ENCODE peak calls at places on chromosome 15, in eight cellular contexts. Y is AG04450; B is retinal pigment epithelial cell; K is lung; X is epithelial cell of esophagus; V is BJ; M is CD8-positive, alpha-beta T cell; E is A549. J is an unnamed sample.
A peak's percentile ranks its signal among the peaks of the same experiment; 100 is the strongest.

GRCh38 chr15:88274534-88275460 is 18.3 kb upstream of the NTRK3 start:
- DNase-seq in Y (peak; percentile 21), B (no peak), K (peak; percentile 40), X (peak; percentile 41), V (no peak), M (peak; percentile 29), E (peak; percentile 91), J (peak; percentile 32)

GRCh38 chr15:40309344-40309862 is 1.7 kb upstream of the PLCB2 start:
- DNase-seq in Y (no peak), B (no peak), K (no peak), X (no peak), V (no peak), M (no peak), E (no peak), J (no peak)

GRCh38 chr15:65981837-65982696 is 112.8 kb downstream of the RAB11A start:
- DNase-seq in Y (no peak), B (no peak), K (peak; percentile 59), X (peak; percentile 59), V (no peak), M (peak; percentile 70), E (peak; percentile 70), J (peak; percentile 81)

GRCh38 chr15:65869954-65870871 is 922 bp downstream of the RAB11A start:
- DNase-seq in Y (no peak), B (no peak), K (peak; percentile 52), X (peak; percentile 83), V (no peak), M (peak; percentile 6), E (no peak), J (peak; percentile 91)

GRCh38 chr15:45434168-45434567 is 55.8 kb upstream of the GATM start:
- DNase-seq in Y (no peak), B (no peak), K (no peak), X (no peak), V (no peak), M (no peak), E (no peak), J (no peak)

GRCh38 chr15:91336691-91337090 is 236.6 kb downstream of the SV2B start:
- DNase-seq in Y (no peak), B (no peak), K (no peak), X (no peak), V (no peak), M (no peak), E (no peak), J (no peak)

GRCh38 chr15:29686079-29686425 is 136.2 kb downstream of the TJP1 start:
- DNase-seq in Y (no peak), B (no peak), K (no peak), X (no peak), V (no peak), M (no peak), E (no peak), J (no peak)

GRCh38 chr15:101145362-101145761 is 106.5 kb downstream of the CHSY1 start:
- DNase-seq in Y (no peak), B (no peak), K (no peak), X (no peak), V (no peak), M (no peak), E (no peak), J (no peak)

GRCh38 chr15:99507732-99508571 is 57.8 kb upstream of the MEF2A start:
- DNase-seq in Y (no peak), B (no peak), K (no peak), X (no peak), V (no peak), M (no peak), E (no peak), J (no peak)

GRCh38 chr15:35519536-35520149 is 26.3 kb downstream of the DPH6 start:
- DNase-seq in Y (peak; percentile 18), B (no peak), K (no peak), X (peak; percentile 55), V (no peak), M (no peak), E (no peak), J (no peak)

GRCh38 chr15:88331291-88331690 is 74.8 kb upstream of the NTRK3 start:
- DNase-seq in Y (no peak), B (no peak), K (no peak), X (peak; percentile 5), V (no peak), M (no peak), E (peak; percentile 72), J (no peak)

GRCh38 chr15:30896211-30896606 is 7.5 kb upstream of the FAN1 start:
- DNase-seq in Y (no peak), B (no peak), K (no peak), X (no peak), V (no peak), M (no peak), E (no peak), J (no peak)

GRCh38 chr15:44537728-44538240 is 837 bp downstream of the EIF3J start:
- DNase-seq in Y (no peak), B (no peak), K (no peak), X (peak; percentile 56), V (no peak), M (no peak), E (peak; percentile 25), J (no peak)

GRCh38 chr15:68425428-68426060 is 6.4 kb downstream of the ITGA11 start:
- DNase-seq in Y (no peak), B (no peak), K (no peak), X (no peak), V (no peak), M (no peak), E (no peak), J (no peak)
- H3K4me3 ChIP-seq in Y (no peak overlapping the region), B (no peak overlapping the region), K (no peak overlapping the region), X (no peak overlapping the region), V (no peak overlapping the region), M (no peak overlapping the region), E (no peak overlapping the region), J (no peak overlapping the region)

GRCh38 chr15:79953951-79954444 is 17.0 kb downstream of the BCL2A1 start:
- DNase-seq in Y (peak; percentile 63), B (no peak), K (no peak), X (no peak), V (no peak), M (no peak), E (no peak), J (no peak)
- H3K4me3 ChIP-seq in Y (no peak overlapping the region), B (no peak overlapping the region), K (no peak overlapping the region), X (no peak overlapping the region), V (no peak overlapping the region), M (no peak overlapping the region), E (no peak overlapping the region), J (no peak overlapping the region)

DNA sequence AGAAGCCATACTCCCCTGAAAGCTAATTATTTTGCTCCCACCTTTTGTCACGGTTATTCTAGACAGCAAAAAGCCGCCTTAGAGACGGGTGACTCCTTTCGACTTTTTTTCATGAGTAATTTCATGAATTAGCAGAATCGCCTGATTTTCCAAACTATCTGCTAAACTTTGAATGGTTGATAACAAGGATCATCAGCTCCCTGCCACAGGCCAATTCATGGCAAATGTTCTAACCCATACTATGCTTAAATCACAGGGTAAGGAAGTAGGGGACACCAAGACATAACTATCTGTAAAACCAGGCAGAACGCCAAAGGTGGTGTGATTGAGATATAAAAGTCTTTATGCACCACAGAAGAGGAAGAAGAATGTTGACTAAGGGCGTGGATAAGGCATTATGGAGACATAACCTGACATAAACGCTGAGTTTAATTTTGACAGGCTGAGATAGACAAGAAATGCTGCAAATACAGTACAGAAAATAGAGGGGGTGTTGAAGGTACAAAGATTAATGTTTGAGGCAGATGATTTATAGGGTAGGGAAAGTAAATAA is 891 bp upstream of the DMXL2 start:
- DNase-seq in Y (no peak), B (no peak), K (no peak), X (peak; percentile 30), V (no peak), M (no peak), E (no peak), J (no peak)
- H3K4me3 ChIP-seq in Y (peak overlapping the region; percentile 79), B (peak overlapping the region; percentile 80), K (peak overlapping the region; percentile 84), X (peak overlapping the region; percentile 70), V (peak overlapping the region; percentile 77), M (peak overlapping the region; percentile 75), E (peak overlapping the region; percentile 91), J (peak overlapping the region; percentile 73)

GRCh38 chr15:26870346-26870745 is 3.5 kb downstream of the GABRA5 start:
- DNase-seq in Y (no peak), B (no peak), K (no peak), X (no peak), V (no peak), M (no peak), E (no peak), J (no peak)

GRCh38 chr15:26867199-26868007 is 541 bp downstream of the GABRA5 start:
- DNase-seq in Y (no peak), B (no peak), K (no peak), X (no peak), V (no peak), M (no peak), E (peak; percentile 24), J (no peak)

GRCh38 chr15:26866298-26867198 is at the start of gene GABRA5:
- DNase-seq in Y (no peak), B (peak; percentile 25), K (no peak), X (peak; percentile 24), V (no peak), M (no peak), E (peak; percentile 67), J (no peak)

GRCh38 chr15:26869628-26870027 is 2.8 kb downstream of the GABRA5 start:
- DNase-seq in Y (no peak), B (no peak), K (no peak), X (no peak), V (no peak), M (no peak), E (no peak), J (peak; percentile 28)

GRCh38 chr15:26868029-26868685 is 1.3 kb downstream of the GABRA5 start:
- DNase-seq in Y (no peak), B (no peak), K (no peak), X (no peak), V (no peak), M (no peak), E (no peak), J (no peak)
- H3K4me3 ChIP-seq in Y (peak overlapping the region; percentile 48), B (peak overlapping the region; percentile 23), K (no peak overlapping the region), X (no peak overlapping the region), V (no peak overlapping the region), M (no peak overlapping the region), E (peak overlapping the region; percentile 71), J (no peak overlapping the region)

GRCh38 chr15:84599906-84600305 is 903 bp upstream of the ZSCAN2 start:
- DNase-seq in Y (no peak), B (no peak), K (no peak), X (no peak), V (no peak), M (no peak), E (no peak), J (no peak)
- H3K4me3 ChIP-seq in Y (peak overlapping the region; percentile 39), B (no peak overlapping the region), K (no peak overlapping the region), X (no peak overlapping the region), V (peak overlapping the region; percentile 97), M (no peak overlapping the region), E (peak overlapping the region; percentile 72), J (no peak overlapping the region)

DNA sequence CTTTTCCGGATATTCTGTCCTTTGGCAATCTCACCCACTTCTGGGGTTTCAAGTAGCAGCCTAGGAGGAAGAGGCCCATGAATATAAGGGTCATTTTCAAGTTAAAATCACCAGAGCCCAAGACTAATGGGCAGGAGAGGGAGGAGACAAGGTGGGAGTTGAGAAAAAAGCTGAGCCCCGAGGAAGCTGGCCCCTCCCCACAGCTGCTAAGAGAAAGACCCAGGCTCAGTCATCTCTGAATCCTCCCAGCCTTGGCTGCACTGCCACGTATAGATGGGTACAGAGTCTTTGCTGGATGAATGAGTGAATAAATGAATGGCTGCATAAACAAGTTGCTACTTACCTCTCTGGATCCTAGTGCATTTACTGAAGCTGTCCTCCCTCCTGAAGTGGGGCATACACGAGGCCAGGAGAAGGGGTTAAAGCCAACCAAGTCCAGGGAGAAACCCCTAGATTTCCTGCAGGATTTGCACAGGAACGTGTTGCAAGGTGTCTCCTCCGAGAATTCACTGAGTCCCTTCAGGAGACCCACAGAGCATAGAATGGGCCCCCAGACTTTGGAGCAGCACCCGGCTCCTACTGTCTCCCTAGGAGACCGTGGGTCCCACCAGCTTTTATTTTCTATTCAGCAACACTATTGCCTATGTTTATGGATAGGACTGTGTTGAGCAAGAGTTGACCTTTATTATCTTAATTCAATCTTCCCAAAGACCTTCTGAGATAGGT is 100.8 kb upstream of the LIPC start:
- DNase-seq in Y (no peak), B (no peak), K (no peak), X (peak; percentile 4), V (no peak), M (no peak), E (no peak), J (no peak)
- H3K4me3 ChIP-seq in Y (no peak overlapping the region), B (no peak overlapping the region), K (no peak overlapping the region), X (no peak overlapping the region), V (no peak overlapping the region), M (no peak overlapping the region), E (peak overlapping the region; percentile 1), J (no peak overlapping the region)

J was measured in lower leg skin.